ENCODE peak calls at places on chromosomes 1 and 21, in eight cellular contexts. T is PC-3, D is ovary, C is psoas muscle, E is heart left ventricle, N is NB4, L is ascending aorta, V is left ventricle myocardium inferior. Z is an unnamed sample.

GRCh38 chr1:8512504-8512903 is 194.6 kb downstream of the SLC45A1 start:
- DNase-seq in T (no peak), D (no peak), C (no peak), E (no peak), N (no peak), L (no peak), V (no peak), Z (no peak)

GRCh38 chr1:23449306-23449705 is 24.8 kb upstream of the TCEA3 start:
- DNase-seq in T (no peak), D (no peak), C (no peak), E (no peak), N (no peak), L (no peak), V (no peak), Z (no peak)

GRCh38 chr1:199394856-199395255 is 632.7 kb upstream of the NR5A2 start:
- DNase-seq in T (peak; percentile 5), D (no peak), C (no peak), E (no peak), N (no peak), L (no peak), V (no peak), Z (no peak)

GRCh38 chr1:179036844-179037465 is 11.3 kb downstream of the FAM20B start:
- DNase-seq in T (peak; percentile 80), D (no peak), C (no peak), E (no peak), N (no peak), L (no peak), V (no peak), Z (no peak)

GRCh38 chr1:241525026-241525425 is 5.5 kb upstream of the FH start:
- DNase-seq in T (no peak), D (no peak), C (no peak), E (no peak), N (no peak), L (no peak), V (no peak), Z (no peak)

GRCh38 chr1:248793592-248793991 is 32.1 kb downstream of the SH3BP5L start:
- DNase-seq in T (no peak), D (no peak), C (no peak), E (no peak), N (no peak), L (no peak), V (no peak), Z (no peak)

GRCh38 chr1:153363641-153364040 is 6.0 kb downstream of the S100A9 start:
- DNase-seq in T (no peak), D (no peak), C (no peak), E (no peak), N (no peak), L (no peak), V (no peak), Z (no peak)

GRCh38 chr21:27362249-27362648 is 395.4 kb upstream of the ADAMTS5 start:
- DNase-seq in T (peak; percentile 12), D (no peak), C (no peak), E (no peak), N (peak; percentile 2), L (no peak), V (no peak), Z (no peak)

GRCh38 chr1:154886281-154887036 is 16.4 kb upstream of the KCNN3 start:
- DNase-seq in T (no peak), D (no peak), C (no peak), E (no peak), N (no peak), L (no peak), V (no peak), Z (no peak)

GRCh38 chr1:112396668-112397025 is 633 bp downstream of the CTTNBP2NL start:
- DNase-seq in T (no peak), D (no peak), C (no peak), E (no peak), N (peak; percentile 13), L (no peak), V (no peak), Z (no peak)

GRCh38 chr1:41805771-41806471 is 112.8 kb downstream of the HIVEP3 start:
- DNase-seq in T (no peak), D (no peak), C (no peak), E (no peak), N (no peak), L (no peak), V (no peak), Z (no peak)

GRCh38 chr1:228288536-228289238 is 80.8 kb downstream of the OBSCN start:
- DNase-seq in T (no peak), D (peak; percentile 11), C (no peak), E (no peak), N (no peak), L (peak; percentile 6), V (no peak), Z (no peak)

GRCh38 chr21:45132841-45133573 is 58.6 kb downstream of the ADARB1 start:
- DNase-seq in T (no peak), D (no peak), C (peak; percentile 70), E (no peak), N (no peak), L (no peak), V (no peak), Z (no peak)

GRCh38 chr1:22880174-22880601 is 92.5 kb downstream of the LACTBL1 start:
- DNase-seq in T (peak; percentile 15), D (no peak), C (no peak), E (no peak), N (peak; percentile 56), L (no peak), V (no peak), Z (peak; percentile 20)

GRCh38 chr21:45464309-45464708 is 59.3 kb downstream of the COL18A1 start:
- DNase-seq in T (no peak), D (no peak), C (no peak), E (no peak), N (no peak), L (no peak), V (peak; percentile 4), Z (no peak)

GRCh38 chr1:223227486-223228196 is 84.6 kb upstream of the TLR5 start:
- DNase-seq in T (no peak), D (no peak), C (no peak), E (no peak), N (no peak), L (no peak), V (no peak), Z (no peak)

GRCh38 chr1:207049514-207049913 is 1.5 kb downstream of the YOD1 start:
- DNase-seq in T (no peak), D (no peak), C (no peak), E (no peak), N (no peak), L (no peak), V (no peak), Z (no peak)

GRCh38 chr1:207049974-207050391 is 1.0 kb downstream of the YOD1 start:
- DNase-seq in T (peak; percentile 82), D (no peak), C (no peak), E (peak; percentile 56), N (peak; percentile 68), L (no peak), V (no peak), Z (peak; percentile 13)

GRCh38 chr1:207050768-207051614 is at the start of gene YOD1:
- DNase-seq in T (peak; percentile 99), D (peak; percentile 94), C (peak; percentile 95), E (peak; percentile 92), N (peak; percentile 87), L (peak; percentile 58), V (peak; percentile 91), Z (peak; percentile 83)

GRCh38 chr1:207051615-207051943 is 571 bp upstream of the YOD1 start:
- DNase-seq in T (no peak), D (no peak), C (no peak), E (no peak), N (no peak), L (no peak), V (no peak), Z (no peak)

DNA sequence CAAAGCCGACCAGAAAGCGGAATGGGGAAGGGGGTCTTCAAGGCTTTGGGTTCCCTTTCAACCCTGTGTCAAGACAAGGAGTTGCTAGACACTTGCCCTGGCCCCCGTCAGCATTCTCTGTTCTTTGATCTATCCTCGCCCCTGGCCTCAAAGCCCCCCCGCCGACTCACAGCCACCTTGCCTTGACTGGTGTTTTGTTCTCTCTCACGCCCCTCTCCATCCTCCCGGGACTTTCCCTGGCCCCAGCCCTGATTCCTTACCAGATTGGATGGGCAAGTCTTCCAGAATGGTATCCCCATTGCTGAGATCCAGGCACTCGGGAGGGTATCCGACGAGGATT is 610 bp downstream of the YOD1 start:
- DNase-seq in T (no peak), D (no peak), C (no peak), E (no peak), N (no peak), L (no peak), V (no peak), Z (no peak)
- TF ChIP-seq CTCF in T (no peak), D (no peak), C (no peak), E (no peak), N (no peak), L (no peak), V (no peak), Z (peak; percentile 5)

GRCh38 chr1:203039609-203040517 is 13.6 kb downstream of the PPFIA4 start:
- DNase-seq in T (peak; percentile 32), D (no peak), C (no peak), E (peak; percentile 28), N (peak; percentile 56), L (no peak), V (peak; percentile 18), Z (no peak)
- TF ChIP-seq CTCF in T (peak; percentile 46), D (no peak), C (no peak), E (peak; percentile 36), N (peak; percentile 69), L (no peak), V (peak; percentile 29), Z (peak; percentile 23)

DNA sequence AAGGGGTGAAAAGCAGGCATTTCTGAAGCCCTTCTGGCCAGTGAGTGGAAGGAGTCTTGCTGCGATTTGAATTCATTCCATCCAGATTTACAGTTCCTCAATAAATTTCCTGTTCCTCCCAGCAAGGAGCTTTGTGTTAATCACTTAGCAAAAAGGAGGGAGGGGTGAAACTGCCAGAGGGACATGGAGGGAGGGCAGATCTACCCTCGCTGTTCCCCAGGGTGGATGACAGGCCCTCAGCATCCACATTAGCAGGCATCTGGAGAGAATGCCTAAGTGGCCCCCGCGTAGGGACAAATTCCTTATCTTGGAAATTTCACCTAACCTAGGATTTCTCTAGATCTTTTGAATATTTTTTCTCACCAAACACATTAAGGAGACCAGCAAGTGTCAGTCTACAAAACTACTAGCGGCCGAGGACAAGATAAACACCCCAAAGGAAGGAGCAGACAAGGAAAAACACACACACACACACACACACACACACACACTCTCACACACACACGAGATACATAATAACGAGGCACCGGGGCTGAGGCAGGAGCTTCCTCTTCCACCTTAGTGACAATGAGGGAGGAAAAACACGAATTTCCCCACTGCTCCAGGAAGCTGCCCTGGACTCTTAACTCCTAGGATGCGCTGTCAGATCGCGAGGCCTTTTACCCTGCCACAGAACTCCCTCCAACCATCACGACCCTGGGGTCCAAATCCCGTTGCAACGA is 983 bp downstream of the ETV3 start:
- DNase-seq in T (peak; percentile 23), D (no peak), C (no peak), E (peak; percentile 32), N (peak; percentile 56), L (no peak), V (no peak), Z (no peak)
- TF ChIP-seq CTCF in T (no peak), D (no peak), C (no peak), E (no peak), N (no peak), L (no peak), V (no peak), Z (no peak)

DNA sequence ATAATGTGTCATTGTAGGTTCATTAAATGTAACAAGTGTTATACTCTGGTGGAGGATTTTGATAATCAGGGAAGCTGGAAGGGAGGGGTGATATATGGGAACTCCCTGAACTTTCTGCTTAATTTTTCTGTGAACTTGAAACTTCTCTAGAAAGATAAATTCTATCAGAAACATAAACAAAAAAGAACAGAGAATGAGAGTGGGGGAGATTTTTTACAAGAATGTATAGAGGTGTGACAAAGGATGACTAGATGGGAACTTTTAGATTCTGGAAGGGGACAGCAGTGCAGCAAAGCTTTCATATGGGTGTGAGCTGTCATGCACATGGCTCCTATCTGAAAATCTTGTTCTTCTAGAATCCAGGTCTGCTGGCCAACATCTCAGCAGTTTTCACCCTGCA is at the start of gene CYP4Z1:
- DNase-seq in T (no peak), D (no peak), C (no peak), E (no peak), N (no peak), L (no peak), V (no peak), Z (no peak)
- TF ChIP-seq CTCF in T (no peak), D (no peak), C (no peak), E (no peak), N (no peak), L (no peak), V (no peak), Z (no peak)